ENCODE peak calls at places on chromosomes 7 and 10, in four cellular contexts. P is HCT116, W is SK-N-SH, V is H1. M is an unnamed sample.
A peak's percentile ranks its signal among the peaks of the same experiment; 100 is the strongest.

GRCh38 chr7:147245274-147245673 is 1128.7 kb downstream of the CNTNAP2 start:
- DNase-seq in W (peak; percentile 39), P (no peak), V (peak; percentile 66), M (peak; percentile 69)

GRCh38 chr10:78464856-78465221 is 431.2 kb downstream of the RPS24 start:
- DNase-seq in W (peak; percentile 55), V (no peak), P (no peak), M (no peak)

GRCh38 chr7:4791738-4792536 is 16.5 kb downstream of the AP5Z1 start:
- DNase-seq in V (peak; percentile 99), W (peak; percentile 96), P (peak; percentile 26), M (peak; percentile 54)

GRCh38 chr7:17147409-17147808 is 151.0 kb upstream of the AHR start:
- DNase-seq in P (no peak), V (no peak), W (no peak), M (no peak)

GRCh38 chr10:5442056-5442989 is 30.0 kb downstream of the NET1 start:
- DNase-seq in W (peak; percentile 56), P (peak; percentile 38), V (no peak), M (peak; percentile 86)

GRCh38 chr10:52314007-52314821 is at the start of gene DKK1:
- DNase-seq in W (peak; percentile 89), V (peak; percentile 95), P (peak; percentile 86), M (no peak)

GRCh38 chr7:30068117-30068516 is 39.9 kb downstream of the PLEKHA8 start:
- DNase-seq in P (no peak), V (no peak), W (no peak), M (no peak)

GRCh38 chr7:137689761-137690160 is 157.0 kb downstream of the DGKI start:
- DNase-seq in P (no peak), V (no peak), W (no peak), M (no peak)

GRCh38 chr10:119503821-119504220 is 38.7 kb downstream of the RGS10 start:
- DNase-seq in V (no peak), W (no peak), P (no peak), M (no peak)

GRCh38 chr7:137592232-137592896 is 248.8 kb upstream of the PTN start:
- DNase-seq in V (peak; percentile 62), W (peak; percentile 74), P (peak; percentile 22), M (peak; percentile 37)

GRCh38 chr10:49230004-49230403 is 41.8 kb upstream of the TMEM273 start:
- DNase-seq in P (no peak), W (no peak), V (no peak), M (no peak)

GRCh38 chr7:43808410-43808809 is 49.9 kb downstream of the BLVRA start:
- DNase-seq in V (no peak), W (no peak), P (no peak), M (no peak)

GRCh38 chr7:43671520-43671919 is 57.8 kb downstream of the COA1 start:
- DNase-seq in W (no peak), P (no peak), V (no peak), M (no peak)

GRCh38 chr10:100660945-100661344 is 84.4 kb upstream of the PAX2 start:
- DNase-seq in V (no peak), P (no peak), W (no peak), M (no peak)
- TF ChIP-seq JUND in V (no peak), P (no peak), W (no peak), M (no peak)

GRCh38 chr10:116126239-116126638 is 146.8 kb downstream of the GFRA1 start:
- DNase-seq in P (no peak), W (no peak), V (no peak), M (no peak)

GRCh38 chr10:116125180-116125579 is 147.8 kb downstream of the GFRA1 start:
- DNase-seq in P (no peak), V (no peak), W (no peak), M (no peak)

GRCh38 chr10:116130006-116130405 is 143.0 kb downstream of the GFRA1 start:
- DNase-seq in W (no peak), P (no peak), V (no peak), M (no peak)

GRCh38 chr10:116124777-116125176 is 148.2 kb downstream of the GFRA1 start:
- DNase-seq in W (no peak), P (no peak), V (peak; percentile 55), M (no peak)

DNA sequence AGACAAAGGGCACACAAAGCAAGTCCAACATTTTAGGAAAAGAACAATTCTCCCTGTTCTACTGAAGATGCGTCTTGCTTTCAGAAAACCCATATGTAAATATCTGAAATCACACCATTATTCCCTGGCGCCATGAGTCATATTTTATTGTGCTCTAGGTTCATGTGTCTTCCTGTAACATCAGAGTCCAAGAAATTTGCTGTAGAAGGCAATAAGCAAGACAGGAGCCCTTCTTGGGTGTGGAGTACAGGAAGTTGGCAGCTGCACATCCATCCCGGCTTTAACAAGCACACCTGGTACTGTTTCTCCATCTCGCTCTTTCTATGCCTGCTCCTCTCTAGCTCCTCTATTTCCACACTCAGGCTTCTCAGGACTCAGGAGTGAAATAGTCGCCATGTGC is 145.7 kb downstream of the GFRA1 start:
- DNase-seq in P (no peak), V (no peak), W (no peak), M (no peak)
- TF ChIP-seq JUND in P (no peak), V (no peak), W (no peak), M (no peak)

GRCh38 chr7:77565917-77566316 is 28.8 kb downstream of the PTPN12 start:
- DNase-seq in W (no peak), P (no peak), V (no peak), M (no peak)

GRCh38 chr7:77569514-77570232 is 32.6 kb downstream of the PTPN12 start:
- DNase-seq in P (no peak), V (no peak), W (no peak), M (no peak)

GRCh38 chr7:77566421-77566820 is 29.3 kb downstream of the PTPN12 start:
- DNase-seq in W (no peak), V (no peak), P (no peak), M (no peak)

GRCh38 chr7:77571791-77572190 is 34.7 kb downstream of the PTPN12 start:
- DNase-seq in V (no peak), P (no peak), W (no peak), M (no peak)

GRCh38 chr7:77570330-77571011 is 33.4 kb downstream of the PTPN12 start:
- DNase-seq in V (no peak), P (no peak), W (no peak), M (no peak)
- TF ChIP-seq JUND in V (no peak), P (no peak), W (no peak), M (no peak)

GRCh38 chr7:80273327-80273726 is 138.7 kb downstream of the GNAI1 start:
- DNase-seq in V (no peak), P (no peak), W (no peak), M (no peak)
- TF ChIP-seq JUND in V (no peak), P (peak; percentile 34), W (no peak), M (no peak)

GRCh38 chr10:89001024-89001423 is 10.4 kb downstream of the FAS start:
- DNase-seq in P (no peak), V (no peak), W (no peak), M (no peak)
- TF ChIP-seq JUND in P (no peak), V (no peak), W (no peak), M (no peak)

M was measured in T47D.